ENCODE peak calls at places on chromosomes 7 and 10, in four cellular contexts. One of them, this sample, is unnamed.

GRCh38 chr10:91883549-91884542 is 25.4 kb downstream of the FGFBP3 start:
- DNase-seq in effector memory CD4-positive, alpha-beta T cell: no peak
- DNase-seq in neural progenitor cell: peak; percentile 81
- DNase-seq in A549: no peak
- DNase-seq in this sample: no peak

GRCh38 chr10:20616918-20617801 is 280.0 kb downstream of the NEBL start:
- DNase-seq in effector memory CD4-positive, alpha-beta T cell: no peak
- DNase-seq in neural progenitor cell: no peak
- DNase-seq in A549: no peak
- DNase-seq in this sample: no peak

GRCh38 chr10:124886195-124886594 is 55.7 kb upstream of the ZRANB1 start:
- DNase-seq in effector memory CD4-positive, alpha-beta T cell: no peak
- DNase-seq in neural progenitor cell: no peak
- DNase-seq in A549: no peak
- DNase-seq in this sample: no peak

GRCh38 chr10:16742165-16742960 is 74.9 kb downstream of the RSU1 start:
- DNase-seq in effector memory CD4-positive, alpha-beta T cell: no peak
- DNase-seq in neural progenitor cell: no peak
- DNase-seq in A549: no peak
- DNase-seq in this sample: no peak

GRCh38 chr7:157792954-157793353 is 456.1 kb downstream of the DNAJB6 start:
- DNase-seq in effector memory CD4-positive, alpha-beta T cell: no peak
- DNase-seq in neural progenitor cell: no peak
- DNase-seq in A549: no peak
- DNase-seq in this sample: no peak

GRCh38 chr10:91689731-91690168 is 56.9 kb upstream of the PPP1R3C start:
- DNase-seq in effector memory CD4-positive, alpha-beta T cell: no peak
- DNase-seq in neural progenitor cell: no peak
- DNase-seq in A549: no peak
- DNase-seq in this sample: peak; percentile 50

GRCh38 chr10:132549416-132549815 is 11.8 kb downstream of the INPP5A start:
- DNase-seq in effector memory CD4-positive, alpha-beta T cell: no peak
- DNase-seq in neural progenitor cell: no peak
- DNase-seq in A549: no peak
- DNase-seq in this sample: no peak

GRCh38 chr10:125041856-125042506 is 100.1 kb downstream of the ZRANB1 start:
- DNase-seq in effector memory CD4-positive, alpha-beta T cell: no peak
- DNase-seq in neural progenitor cell: no peak
- DNase-seq in A549: no peak
- DNase-seq in this sample: no peak

GRCh38 chr10:80253266-80253962 is 36.0 kb downstream of the MAT1A start:
- DNase-seq in effector memory CD4-positive, alpha-beta T cell: no peak
- DNase-seq in neural progenitor cell: no peak
- DNase-seq in A549: no peak
- DNase-seq in this sample: no peak

GRCh38 chr7:33055147-33055546 is 7.4 kb downstream of the NT5C3A start:
- DNase-seq in effector memory CD4-positive, alpha-beta T cell: no peak
- DNase-seq in neural progenitor cell: no peak
- DNase-seq in A549: no peak
- DNase-seq in this sample: no peak

GRCh38 chr10:74011016-74011415 is 13.1 kb downstream of the VCL start:
- DNase-seq in effector memory CD4-positive, alpha-beta T cell: no peak
- DNase-seq in neural progenitor cell: no peak
- DNase-seq in A549: no peak
- DNase-seq in this sample: no peak

GRCh38 chr7:3415730-3416366 is 114.8 kb downstream of the SDK1 start:
- DNase-seq in effector memory CD4-positive, alpha-beta T cell: no peak
- DNase-seq in neural progenitor cell: no peak
- DNase-seq in A549: no peak
- DNase-seq in this sample: peak; percentile 32

GRCh38 chr7:3412871-3413270 is 111.8 kb downstream of the SDK1 start:
- DNase-seq in effector memory CD4-positive, alpha-beta T cell: no peak
- DNase-seq in neural progenitor cell: no peak
- DNase-seq in A549: no peak
- DNase-seq in this sample: no peak

DNA sequence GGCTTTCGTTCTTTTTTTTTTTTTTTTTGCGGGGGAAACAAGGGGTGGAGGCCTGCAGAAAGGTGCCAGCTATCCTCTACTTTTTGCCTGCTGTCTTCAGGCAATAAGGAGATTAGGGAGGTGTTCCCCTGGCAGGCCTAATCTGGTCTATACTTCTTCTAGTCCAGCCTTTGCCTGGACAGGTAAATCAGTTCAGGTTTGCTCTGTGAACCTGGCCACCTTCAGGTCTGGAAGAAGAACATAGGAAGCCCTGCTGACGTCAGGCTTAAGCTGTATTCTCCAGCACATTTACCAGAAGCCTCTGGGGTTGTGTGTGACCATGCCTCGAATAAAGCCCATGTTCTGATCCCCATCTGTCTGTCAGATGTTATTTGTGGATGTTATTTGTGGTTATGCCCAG is 115.4 kb downstream of the SDK1 start:
- DNase-seq in effector memory CD4-positive, alpha-beta T cell: no peak
- DNase-seq in neural progenitor cell: no peak
- DNase-seq in A549: no peak
- DNase-seq in this sample: no peak
- H3K27ac ChIP-seq in effector memory CD4-positive, alpha-beta T cell: no peak overlapping the region
- H3K27ac ChIP-seq in neural progenitor cell: no peak overlapping the region
- H3K27ac ChIP-seq in A549: no peak overlapping the region
- H3K27ac ChIP-seq in this sample: peak overlapping the region; percentile 82

GRCh38 chr7:91959023-91959422 is 18.4 kb downstream of the AKAP9 start:
- DNase-seq in effector memory CD4-positive, alpha-beta T cell: no peak
- DNase-seq in neural progenitor cell: no peak
- DNase-seq in A549: no peak
- DNase-seq in this sample: no peak
- H3K27ac ChIP-seq in effector memory CD4-positive, alpha-beta T cell: no peak overlapping the region
- H3K27ac ChIP-seq in neural progenitor cell: no peak overlapping the region
- H3K27ac ChIP-seq in A549: no peak overlapping the region
- H3K27ac ChIP-seq in this sample: no peak overlapping the region

DNA sequence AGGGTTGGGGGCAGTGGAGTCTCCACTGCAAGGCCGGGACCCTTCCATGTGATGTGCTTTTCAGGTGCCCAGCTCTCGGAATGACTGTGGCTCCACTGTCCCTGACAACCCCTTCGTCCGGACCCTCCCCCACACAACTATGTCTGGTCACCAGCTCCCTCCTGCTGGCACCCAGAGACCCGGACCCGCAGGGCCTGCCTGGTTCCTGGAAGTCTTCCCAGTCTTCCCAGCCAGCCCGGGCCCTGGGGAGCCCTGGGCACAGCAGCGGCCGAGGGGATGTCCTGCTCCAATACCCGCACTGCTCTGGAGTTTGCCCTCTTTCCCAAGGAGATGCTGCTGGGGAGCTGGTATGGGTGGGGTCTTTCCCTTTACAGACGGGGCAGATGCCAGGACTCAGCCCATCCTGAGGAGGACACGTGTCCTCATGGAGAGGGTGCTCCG is 5.5 kb downstream of the ATP6V0E2 start:
- DNase-seq in effector memory CD4-positive, alpha-beta T cell: no peak
- DNase-seq in neural progenitor cell: no peak
- DNase-seq in A549: no peak
- DNase-seq in this sample: no peak
- H3K27ac ChIP-seq in effector memory CD4-positive, alpha-beta T cell: no peak overlapping the region
- H3K27ac ChIP-seq in neural progenitor cell: no peak overlapping the region
- H3K27ac ChIP-seq in A549: no peak overlapping the region
- H3K27ac ChIP-seq in this sample: no peak overlapping the region

GRCh38 chr7:71272509-71273214 is 140.7 kb downstream of the GALNT17 start:
- DNase-seq in effector memory CD4-positive, alpha-beta T cell: no peak
- DNase-seq in neural progenitor cell: no peak
- DNase-seq in A549: no peak
- DNase-seq in this sample: no peak
- H3K27ac ChIP-seq in effector memory CD4-positive, alpha-beta T cell: no peak overlapping the region
- H3K27ac ChIP-seq in neural progenitor cell: no peak overlapping the region
- H3K27ac ChIP-seq in A549: no peak overlapping the region
- H3K27ac ChIP-seq in this sample: no peak overlapping the region

GRCh38 chr10:6217621-6218020 is 14.9 kb downstream of the PFKFB3 start:
- DNase-seq in effector memory CD4-positive, alpha-beta T cell: no peak
- DNase-seq in neural progenitor cell: no peak
- DNase-seq in A549: no peak
- DNase-seq in this sample: no peak
- H3K27ac ChIP-seq in effector memory CD4-positive, alpha-beta T cell: no peak overlapping the region
- H3K27ac ChIP-seq in neural progenitor cell: no peak overlapping the region
- H3K27ac ChIP-seq in A549: peak overlapping the region; percentile 83
- H3K27ac ChIP-seq in this sample: peak overlapping the region; percentile 15

GRCh38 chr10:69073025-69073424 is 14.9 kb upstream of the SRGN start:
- DNase-seq in effector memory CD4-positive, alpha-beta T cell: no peak
- DNase-seq in neural progenitor cell: no peak
- DNase-seq in A549: no peak
- DNase-seq in this sample: no peak

GRCh38 chr10:69073731-69074130 is 14.2 kb upstream of the SRGN start:
- DNase-seq in effector memory CD4-positive, alpha-beta T cell: no peak
- DNase-seq in neural progenitor cell: no peak
- DNase-seq in A549: no peak
- DNase-seq in this sample: no peak

GRCh38 chr10:69070951-69071350 is 17.0 kb upstream of the SRGN start:
- DNase-seq in effector memory CD4-positive, alpha-beta T cell: no peak
- DNase-seq in neural progenitor cell: no peak
- DNase-seq in A549: no peak
- DNase-seq in this sample: no peak

GRCh38 chr10:69069090-69070042 is 18.5 kb upstream of the SRGN start:
- DNase-seq in effector memory CD4-positive, alpha-beta T cell: no peak
- DNase-seq in neural progenitor cell: no peak
- DNase-seq in A549: no peak
- DNase-seq in this sample: no peak

DNA sequence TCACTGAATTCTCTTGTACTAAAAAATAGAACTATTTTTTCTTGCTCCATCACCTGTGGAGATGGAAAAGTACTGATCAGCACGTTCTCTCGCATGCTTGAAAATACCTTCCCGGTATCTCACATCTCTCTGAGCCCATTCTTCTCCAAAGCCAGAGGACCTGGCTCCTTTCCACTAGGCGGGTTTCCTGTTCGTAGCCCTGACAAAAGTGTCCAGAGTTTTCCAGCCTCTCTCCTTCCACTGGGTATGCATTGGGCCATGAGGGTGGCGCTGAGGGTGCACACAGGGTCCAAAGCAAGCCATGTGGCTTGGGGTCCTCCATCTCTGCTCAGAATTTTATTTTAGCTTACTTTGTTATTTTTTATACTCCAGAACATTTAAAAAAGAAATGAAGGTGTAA is 16.3 kb upstream of the SRGN start:
- DNase-seq in effector memory CD4-positive, alpha-beta T cell: no peak
- DNase-seq in neural progenitor cell: no peak
- DNase-seq in A549: no peak
- DNase-seq in this sample: no peak
- H3K27ac ChIP-seq in effector memory CD4-positive, alpha-beta T cell: no peak overlapping the region
- H3K27ac ChIP-seq in neural progenitor cell: no peak overlapping the region
- H3K27ac ChIP-seq in A549: no peak overlapping the region
- H3K27ac ChIP-seq in this sample: no peak overlapping the region

DNA sequence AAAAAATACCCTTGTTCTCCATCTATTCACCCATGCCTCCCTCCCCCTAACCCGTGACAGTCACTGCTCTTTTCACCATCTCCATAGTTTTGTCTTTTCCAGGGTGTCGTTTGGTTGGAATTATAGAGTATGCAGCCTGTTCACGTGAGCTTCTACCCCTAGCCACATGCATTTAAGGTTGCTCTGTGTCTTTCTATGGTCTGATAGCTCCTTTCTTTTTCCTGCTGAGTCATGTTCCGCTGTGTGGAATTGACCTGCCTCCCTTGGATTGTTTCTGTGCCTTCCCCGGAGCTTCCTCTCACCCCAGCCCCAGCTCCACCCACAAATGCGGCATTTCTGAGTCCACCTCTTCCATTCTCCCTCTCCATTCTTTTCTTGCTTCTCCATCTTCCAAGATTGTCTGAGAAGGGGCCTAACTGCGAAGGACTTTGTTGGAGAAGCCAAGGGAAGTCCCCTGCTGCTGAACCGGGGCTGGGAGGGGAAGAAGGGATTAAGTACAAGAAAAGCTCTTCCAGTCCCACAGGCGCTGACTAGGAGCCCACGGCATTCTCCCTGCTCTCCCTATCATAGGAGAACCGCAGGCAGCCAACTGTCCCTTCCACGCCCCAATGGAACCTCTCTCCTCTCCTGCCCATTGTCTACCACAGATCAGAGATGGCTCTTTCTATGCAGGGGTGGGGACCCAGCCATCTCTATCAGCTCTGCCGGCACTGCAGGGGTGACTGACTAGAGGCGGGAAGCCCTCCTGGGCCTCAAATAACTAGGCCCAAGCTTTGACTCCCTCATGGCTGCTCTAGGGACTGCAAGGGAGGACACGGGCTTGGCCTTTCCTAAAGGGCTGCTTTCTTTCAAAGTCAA is 87.5 kb upstream of the ANLN start:
- DNase-seq in effector memory CD4-positive, alpha-beta T cell: no peak
- DNase-seq in neural progenitor cell: no peak
- DNase-seq in A549: no peak
- DNase-seq in this sample: no peak
- H3K27ac ChIP-seq in effector memory CD4-positive, alpha-beta T cell: no peak overlapping the region
- H3K27ac ChIP-seq in neural progenitor cell: no peak overlapping the region
- H3K27ac ChIP-seq in A549: peak overlapping the region; percentile 67
- H3K27ac ChIP-seq in this sample: no peak overlapping the region

DNA sequence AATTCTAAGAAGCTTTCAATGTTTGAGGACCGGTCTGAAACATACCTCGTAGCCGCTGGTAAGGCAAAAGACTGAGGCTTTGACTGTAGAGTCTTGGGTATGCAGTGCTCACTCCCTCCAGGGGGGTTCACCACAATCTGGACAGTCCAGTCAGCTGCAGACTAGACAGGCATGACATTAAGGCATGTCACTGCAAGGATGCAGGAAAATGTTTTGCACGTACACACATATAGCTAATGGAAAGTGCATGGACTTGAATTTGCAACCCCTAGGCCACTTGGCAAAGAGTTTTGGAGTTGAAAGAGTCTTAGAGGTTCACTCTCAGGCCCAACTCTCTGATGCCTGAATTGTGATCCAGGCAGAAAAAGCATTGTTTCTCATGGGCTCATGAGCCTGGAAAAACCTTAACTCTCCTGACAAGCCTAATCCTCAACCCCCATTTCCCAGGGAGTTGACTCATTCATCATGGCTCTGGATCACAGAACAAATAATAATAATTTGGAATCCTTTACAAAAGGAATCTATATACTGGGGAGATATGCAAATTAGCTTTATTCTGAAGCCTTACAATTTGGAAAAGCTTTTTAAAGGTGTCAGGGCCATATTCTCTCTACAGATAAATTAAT is 51.9 kb downstream of the LAMB4 start:
- DNase-seq in effector memory CD4-positive, alpha-beta T cell: no peak
- DNase-seq in neural progenitor cell: no peak
- DNase-seq in A549: no peak
- DNase-seq in this sample: no peak
- H3K27ac ChIP-seq in effector memory CD4-positive, alpha-beta T cell: no peak overlapping the region
- H3K27ac ChIP-seq in neural progenitor cell: no peak overlapping the region
- H3K27ac ChIP-seq in A549: no peak overlapping the region
- H3K27ac ChIP-seq in this sample: no peak overlapping the region

GRCh38 chr7:105532709-105533460 is 884 bp downstream of the RINT1 start:
- DNase-seq in effector memory CD4-positive, alpha-beta T cell: no peak
- DNase-seq in neural progenitor cell: no peak
- DNase-seq in A549: no peak
- DNase-seq in this sample: no peak

GRCh38 chr7:105538349-105538748 is 6.3 kb downstream of the RINT1 start:
- DNase-seq in effector memory CD4-positive, alpha-beta T cell: no peak
- DNase-seq in neural progenitor cell: no peak
- DNase-seq in A549: no peak
- DNase-seq in this sample: no peak
- H3K27ac ChIP-seq in effector memory CD4-positive, alpha-beta T cell: no peak overlapping the region
- H3K27ac ChIP-seq in neural progenitor cell: no peak overlapping the region
- H3K27ac ChIP-seq in A549: no peak overlapping the region
- H3K27ac ChIP-seq in this sample: no peak overlapping the region

DNA sequence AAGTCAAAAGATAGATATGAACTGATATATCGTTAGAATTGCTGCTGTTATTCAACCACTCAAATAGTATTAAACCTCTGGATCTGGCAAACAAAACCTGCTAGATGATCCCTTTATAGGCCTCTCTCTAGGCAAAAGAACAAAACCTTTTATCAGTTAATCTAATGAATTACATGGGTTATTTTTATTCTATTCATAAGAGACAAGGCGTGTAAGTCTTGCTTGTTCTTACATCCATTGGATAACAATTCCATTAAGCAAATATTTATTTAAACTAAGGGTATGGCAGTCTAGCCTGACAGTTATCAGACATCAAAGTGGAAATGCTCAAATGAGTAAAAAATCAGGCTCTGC is 16.6 kb upstream of the ADRB1 start:
- DNase-seq in effector memory CD4-positive, alpha-beta T cell: no peak
- DNase-seq in neural progenitor cell: no peak
- DNase-seq in A549: no peak
- DNase-seq in this sample: no peak
- H3K27ac ChIP-seq in effector memory CD4-positive, alpha-beta T cell: no peak overlapping the region
- H3K27ac ChIP-seq in neural progenitor cell: no peak overlapping the region
- H3K27ac ChIP-seq in A549: peak overlapping the region; percentile 85
- H3K27ac ChIP-seq in this sample: peak overlapping the region; percentile 81

This sample was measured in keratinocyte.